ENCODE peak calls at places on chromosomes 13 and 19, in eight cellular contexts. S, D, P, A, Z, T, R and V are unnamed samples.

GRCh38 chr13:80755925-80756324 is 415.0 kb upstream of the SPRY2 start:
- DNase-seq in S (no peak), R (no peak), Z (peak), D (no peak), A (peak), T (no peak), P (peak), V (no peak)

GRCh38 chr19:56837492-56837891 is 3.0 kb downstream of the PEG3 start:
- DNase-seq in S (no peak), P (peak), Z (peak), A (peak), R (no peak), D (no peak), T (no peak), V (peak)

GRCh38 chr19:43784981-43785808 is 4.4 kb upstream of the KCNN4 start:
- DNase-seq in D (no peak), Z (peak), R (peak), A (peak), S (no peak), P (peak), T (no peak), V (peak)

GRCh38 chr13:110869231-110869804 is 45.6 kb downstream of the ANKRD10 start:
- DNase-seq in A (no peak), P (no peak), T (no peak), S (no peak), D (no peak), Z (no peak), R (peak), V (no peak)

GRCh38 chr13:42348576-42348975 is 76.6 kb downstream of the AKAP11 start:
- DNase-seq in P (no peak), A (no peak), D (no peak), T (no peak), Z (no peak), R (no peak), S (peak), V (no peak)

GRCh38 chr13:87052731-87053130 is 618.4 kb upstream of the SLITRK5 start:
- DNase-seq in A (no peak), T (no peak), R (no peak), P (peak), D (no peak), S (no peak), Z (no peak), V (no peak)

GRCh38 chr19:52094526-52094925 is 1.0 kb downstream of the ZNF841 start:
- DNase-seq in D (no peak), Z (peak), R (peak), P (no peak), A (no peak), S (no peak), T (no peak), V (no peak)

GRCh38 chr19:50844296-50844935 is 10.3 kb upstream of the KLK3 start:
- DNase-seq in R (no peak), T (no peak), P (no peak), Z (no peak), A (no peak), D (no peak), S (no peak), V (no peak)

GRCh38 chr19:39826311-39826945 is 7.5 kb downstream of the DYRK1B start:
- DNase-seq in R (no peak), S (no peak), A (no peak), D (no peak), Z (no peak), P (no peak), T (no peak), V (no peak)

GRCh38 chr13:18959996-18960395 is 221.6 kb downstream of the TUBA3C start:
- DNase-seq in P (no peak), S (no peak), A (no peak), R (no peak), Z (no peak), T (no peak), D (no peak), V (no peak)

GRCh38 chr19:38975214-38975860 is at the start of gene FBXO17:
- DNase-seq in S (no peak), R (peak), A (peak), P (peak), D (no peak), Z (peak), T (no peak), V (peak)

GRCh38 chr19:1671716-1672037 is 19.3 kb upstream of the TCF3 start:
- DNase-seq in D (no peak), R (no peak), P (no peak), A (no peak), T (no peak), S (no peak), Z (no peak), V (no peak)

GRCh38 chr19:17052439-17052838 is 22.8 kb downstream of the HAUS8 start:
- DNase-seq in P (peak), S (no peak), R (peak), D (no peak), T (no peak), Z (peak), A (peak), V (peak)

GRCh38 chr13:109938255-109938936 is 152.0 kb upstream of the IRS2 start:
- DNase-seq in S (peak), D (peak), Z (peak), A (peak), P (peak), R (no peak), T (no peak), V (peak)

GRCh38 chr13:111503376-111503775 is 182.9 kb downstream of the TEX29 start:
- DNase-seq in D (no peak), Z (no peak), P (no peak), S (no peak), T (no peak), A (no peak), R (no peak), V (no peak)

GRCh38 chr13:98972627-98973026 is 5.2 kb downstream of the DOCK9 start:
- DNase-seq in R (peak), P (peak), D (peak), Z (peak), A (peak), T (no peak), S (no peak), V (peak)

GRCh38 chr19:1063909-1064660 is 2.9 kb upstream of the ARHGAP45 start:
- DNase-seq in A (no peak), S (no peak), R (no peak), T (no peak), D (no peak), P (no peak), Z (no peak), V (no peak)

GRCh38 chr13:110518150-110518525 is 43.4 kb downstream of the RAB20 start:
- DNase-seq in P (no peak), S (no peak), D (no peak), R (no peak), T (no peak), Z (no peak), A (no peak), V (no peak)

GRCh38 chr13:110556224-110556606 is 5.3 kb downstream of the RAB20 start:
- DNase-seq in T (no peak), R (no peak), A (no peak), D (no peak), P (no peak), Z (no peak), S (no peak), V (no peak)